ENCODE peak calls at places on chromosomes 7 and 10, in eight cellular contexts. W is K562, X is GM23338, P is Panc1, J is HepG2, I is HCT116, U is upper lobe of left lung, G is GM12878. B is an unnamed sample.

GRCh38 chr10:73509695-73510094 is 13.9 kb upstream of the PPP3CB start:
- ATAC-seq in W (no peak), X (no peak), P (no peak), J (no peak), I (no peak), U (no peak), G (no peak), B (no peak)

GRCh38 chr7:43522406-43523156 is 60.3 kb upstream of the STK17A start:
- ATAC-seq in W (no peak), X (no peak), P (no peak), J (peak), I (no peak), U (no peak), G (no peak), B (no peak)

GRCh38 chr7:24356758-24357386 is 72.9 kb downstream of the NPY start:
- ATAC-seq in W (no peak), X (no peak), P (no peak), J (no peak), I (no peak), U (no peak), G (peak), B (no peak)

GRCh38 chr10:6320320-6321010 is 117.7 kb downstream of the PFKFB3 start:
- ATAC-seq in W (no peak), X (no peak), P (no peak), J (no peak), I (no peak), U (no peak), G (peak), B (no peak)

GRCh38 chr10:44180321-44181154 is 204.4 kb downstream of the CXCL12 start:
- ATAC-seq in W (no peak), X (no peak), P (no peak), J (no peak), I (no peak), U (no peak), G (no peak), B (peak)

GRCh38 chr10:43222296-43222695 is 44.6 kb downstream of the RASGEF1A start:
- ATAC-seq in W (no peak), X (no peak), P (no peak), J (no peak), I (no peak), U (no peak), G (no peak), B (no peak)

GRCh38 chr7:118153551-118154177 is 30.3 kb upstream of the LSM8 start:
- ATAC-seq in W (peak), X (no peak), P (no peak), J (no peak), I (peak), U (no peak), G (peak), B (no peak)

GRCh38 chr7:38309555-38309954 is 36.1 kb upstream of the TARP start:
- ATAC-seq in W (no peak), X (no peak), P (no peak), J (no peak), I (no peak), U (no peak), G (no peak), B (no peak)

GRCh38 chr10:126919426-126919825 is 14.2 kb downstream of the DOCK1 start:
- ATAC-seq in W (no peak), X (no peak), P (no peak), J (no peak), I (no peak), U (no peak), G (no peak), B (peak)

GRCh38 chr10:88113232-88113631 is 249.8 kb downstream of the PTEN start:
- ATAC-seq in W (no peak), X (no peak), P (no peak), J (no peak), I (no peak), U (no peak), G (peak), B (no peak)

GRCh38 chr10:95401704-95402469 is 111.1 kb upstream of the PDLIM1 start:
- ATAC-seq in W (no peak), X (no peak), P (no peak), J (no peak), I (peak), U (no peak), G (no peak), B (no peak)

GRCh38 chr7:20224005-20224404 is 6.8 kb upstream of the MACC1 start:
- ATAC-seq in W (no peak), X (no peak), P (no peak), J (no peak), I (no peak), U (no peak), G (no peak), B (no peak)

GRCh38 chr7:98740643-98741042 is 123.6 kb downstream of the NPTX2 start:
- ATAC-seq in W (no peak), X (no peak), P (no peak), J (no peak), I (no peak), U (no peak), G (no peak), B (no peak)

GRCh38 chr7:94344826-94345225 is 49.9 kb upstream of the COL1A2 start:
- ATAC-seq in W (no peak), X (no peak), P (no peak), J (no peak), I (no peak), U (no peak), G (no peak), B (no peak)

GRCh38 chr7:94351703-94352102 is 43.0 kb upstream of the COL1A2 start:
- ATAC-seq in W (no peak), X (no peak), P (no peak), J (no peak), I (no peak), U (no peak), G (peak), B (no peak)

GRCh38 chr7:94345907-94346306 is 48.8 kb upstream of the COL1A2 start:
- ATAC-seq in W (no peak), X (no peak), P (no peak), J (no peak), I (no peak), U (no peak), G (no peak), B (no peak)

GRCh38 chr7:94350729-94351128 is 44.0 kb upstream of the COL1A2 start:
- ATAC-seq in W (no peak), X (no peak), P (no peak), J (no peak), I (no peak), U (no peak), G (no peak), B (no peak)

DNA sequence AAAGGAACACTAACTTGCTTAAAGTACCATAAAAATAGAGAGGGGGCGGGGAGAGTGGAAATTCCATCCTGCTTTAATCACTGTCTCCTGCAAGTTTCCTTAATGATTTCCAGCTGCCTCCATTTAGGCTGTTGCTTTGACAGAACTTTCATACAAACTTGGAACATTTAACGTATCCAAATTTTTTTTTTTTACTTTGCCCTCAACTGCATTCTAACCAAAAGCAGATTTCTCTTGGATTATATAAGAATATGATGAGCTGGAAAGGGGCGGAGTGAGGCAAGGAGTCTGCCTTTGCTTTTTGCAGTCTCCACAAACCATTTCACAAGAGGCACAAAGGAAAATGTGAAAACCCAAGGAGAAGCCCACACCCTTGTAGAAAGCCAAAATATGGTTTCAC is 46.6 kb upstream of the COL1A2 start:
- ATAC-seq in W (no peak), X (no peak), P (no peak), J (no peak), I (no peak), U (no peak), G (no peak), B (peak)
- TF ChIP-seq POLR2AphosphoS5 in W (no peak), X (no peak), P (no peak), J (no peak), I (no peak), U (no peak), G (no peak), B (peak)

GRCh38 chr10:118725784-118726507 is 28.8 kb downstream of the CACUL1 start:
- ATAC-seq in W (no peak), X (no peak), P (peak), J (no peak), I (no peak), U (no peak), G (no peak), B (peak)
- TF ChIP-seq POLR2AphosphoS5 in W (no peak), X (no peak), P (no peak), J (no peak), I (no peak), U (no peak), G (no peak), B (no peak)

GRCh38 chr10:78218833-78219490 is 185.3 kb downstream of the RPS24 start:
- ATAC-seq in W (no peak), X (no peak), P (no peak), J (no peak), I (no peak), U (no peak), G (no peak), B (no peak)

GRCh38 chr10:78212134-78212785 is 178.6 kb downstream of the RPS24 start:
- ATAC-seq in W (peak), X (no peak), P (no peak), J (peak), I (no peak), U (no peak), G (no peak), B (no peak)

GRCh38 chr10:78214931-78215330 is 181.3 kb downstream of the RPS24 start:
- ATAC-seq in W (no peak), X (no peak), P (no peak), J (no peak), I (no peak), U (no peak), G (no peak), B (peak)

GRCh38 chr10:78212786-78213175 is 179.1 kb downstream of the RPS24 start:
- ATAC-seq in W (no peak), X (no peak), P (no peak), J (no peak), I (no peak), U (no peak), G (no peak), B (no peak)

DNA sequence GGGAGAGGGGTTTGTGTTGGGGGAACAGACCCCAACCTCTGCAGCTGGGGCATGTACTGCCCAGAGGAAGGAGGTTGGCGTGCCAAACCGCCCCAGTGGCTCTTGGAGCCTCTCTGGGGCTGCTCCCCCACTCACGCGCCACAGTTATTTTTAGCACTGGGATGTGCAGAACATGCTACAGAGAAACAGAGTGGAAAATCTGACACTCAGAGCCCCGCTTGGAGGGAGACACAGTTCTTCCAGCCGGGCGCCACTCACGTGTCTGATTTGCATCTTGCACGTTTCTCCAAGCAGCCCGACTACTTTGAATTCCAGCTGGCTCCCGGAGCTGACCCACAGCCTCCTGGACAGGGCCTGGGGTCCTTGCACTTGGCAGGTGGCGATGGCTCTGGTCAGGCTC is 182.0 kb downstream of the RPS24 start:
- ATAC-seq in W (no peak), X (no peak), P (no peak), J (no peak), I (no peak), U (no peak), G (no peak), B (peak)
- TF ChIP-seq POLR2AphosphoS5 in W (no peak), X (no peak), P (no peak), J (no peak), I (no peak), U (no peak), G (no peak), B (peak)

DNA sequence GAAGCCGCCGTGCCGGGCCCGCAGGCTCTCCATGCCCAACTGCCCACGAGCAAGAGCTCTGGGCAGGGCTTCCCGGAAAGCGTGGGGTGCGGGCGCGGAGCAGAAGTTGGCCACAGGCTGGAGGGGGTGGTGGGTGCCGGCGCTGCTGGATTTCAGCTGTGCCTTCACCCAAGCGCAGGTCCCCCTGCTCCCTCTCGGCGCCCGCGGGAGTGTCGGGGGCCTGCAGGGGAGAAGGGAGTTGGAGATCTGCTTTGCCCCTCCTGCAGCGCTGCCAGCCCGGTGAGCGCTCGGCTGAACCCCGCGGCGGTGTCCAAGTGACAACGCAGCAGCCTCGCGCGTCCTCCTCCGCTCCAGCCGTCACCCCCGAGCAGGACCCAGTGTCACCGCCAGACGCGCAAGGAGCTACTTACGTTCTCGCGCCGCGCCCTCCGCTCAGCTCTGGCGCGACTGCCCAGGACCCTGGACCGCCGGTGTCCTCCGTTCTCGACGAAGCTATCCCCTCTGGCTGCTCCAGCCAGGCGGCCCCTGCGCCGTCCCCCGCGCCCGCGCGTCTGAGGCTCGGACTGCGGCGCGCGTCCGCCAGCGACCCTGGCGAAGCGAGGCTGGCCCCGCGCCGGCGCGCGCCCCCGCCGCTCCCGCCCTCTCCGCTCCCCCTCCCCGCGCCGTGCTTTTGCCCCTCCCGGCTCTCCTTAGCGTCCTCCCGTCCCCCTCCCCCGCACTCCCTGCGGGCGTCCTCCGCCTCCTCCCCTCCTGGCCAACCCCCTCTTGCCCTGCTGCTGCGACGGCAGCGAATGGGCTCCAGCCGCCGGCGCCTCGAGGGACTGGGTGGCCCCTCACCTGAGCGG is at the start of gene NRCAM:
- ATAC-seq in W (peak), X (peak), P (peak), J (peak), I (no peak), U (no peak), G (peak), B (peak)
- TF ChIP-seq POLR2AphosphoS5 in W (no peak), X (peak), P (no peak), J (no peak), I (no peak), U (no peak), G (no peak), B (no peak)

DNA sequence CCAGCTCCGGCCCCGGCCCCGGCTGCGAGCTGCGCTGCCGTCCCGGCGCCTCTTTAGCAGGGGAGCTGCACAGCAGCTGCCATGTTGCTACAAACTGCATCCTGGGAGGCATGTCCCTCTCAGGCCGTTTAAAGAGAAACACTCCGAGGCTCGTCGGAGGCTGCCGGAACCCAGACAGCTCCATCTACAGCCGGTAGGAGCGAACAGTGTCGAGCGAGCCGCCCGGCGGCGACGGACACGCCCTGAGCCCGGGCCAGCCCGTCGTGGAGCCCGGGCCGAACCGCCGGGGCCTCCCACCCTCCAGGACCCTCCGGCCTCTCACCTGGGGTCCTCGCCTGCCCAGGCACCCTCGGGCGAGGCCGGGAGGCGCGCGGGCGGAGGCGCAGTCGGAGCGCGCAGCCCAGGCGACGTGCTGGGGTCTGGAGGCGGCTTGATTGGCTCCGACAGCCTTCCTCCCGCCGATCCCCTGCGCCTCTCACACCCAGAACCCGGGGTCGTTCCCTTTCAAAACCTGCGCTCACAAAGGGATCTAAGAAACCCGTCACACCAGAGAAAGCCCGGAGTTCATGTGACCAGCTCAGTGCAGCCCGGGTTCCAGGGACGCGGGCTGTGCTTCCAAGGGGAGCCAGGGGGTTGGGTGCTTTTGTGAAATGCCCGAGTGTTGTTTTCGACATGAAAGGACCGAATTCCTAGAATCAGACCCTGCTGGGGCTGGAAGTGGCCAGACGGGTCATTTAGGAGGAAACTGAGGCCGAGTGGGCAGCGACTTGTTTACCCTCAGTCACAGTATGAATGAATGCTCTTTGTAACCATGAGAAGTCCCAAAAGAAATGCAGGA is at the start of gene ZNF777:
- ATAC-seq in W (peak), X (peak), P (peak), J (peak), I (peak), U (peak), G (peak), B (peak)
- TF ChIP-seq POLR2AphosphoS5 in W (peak), X (peak), P (peak), J (peak), I (peak), U (no peak), G (peak), B (peak)

DNA sequence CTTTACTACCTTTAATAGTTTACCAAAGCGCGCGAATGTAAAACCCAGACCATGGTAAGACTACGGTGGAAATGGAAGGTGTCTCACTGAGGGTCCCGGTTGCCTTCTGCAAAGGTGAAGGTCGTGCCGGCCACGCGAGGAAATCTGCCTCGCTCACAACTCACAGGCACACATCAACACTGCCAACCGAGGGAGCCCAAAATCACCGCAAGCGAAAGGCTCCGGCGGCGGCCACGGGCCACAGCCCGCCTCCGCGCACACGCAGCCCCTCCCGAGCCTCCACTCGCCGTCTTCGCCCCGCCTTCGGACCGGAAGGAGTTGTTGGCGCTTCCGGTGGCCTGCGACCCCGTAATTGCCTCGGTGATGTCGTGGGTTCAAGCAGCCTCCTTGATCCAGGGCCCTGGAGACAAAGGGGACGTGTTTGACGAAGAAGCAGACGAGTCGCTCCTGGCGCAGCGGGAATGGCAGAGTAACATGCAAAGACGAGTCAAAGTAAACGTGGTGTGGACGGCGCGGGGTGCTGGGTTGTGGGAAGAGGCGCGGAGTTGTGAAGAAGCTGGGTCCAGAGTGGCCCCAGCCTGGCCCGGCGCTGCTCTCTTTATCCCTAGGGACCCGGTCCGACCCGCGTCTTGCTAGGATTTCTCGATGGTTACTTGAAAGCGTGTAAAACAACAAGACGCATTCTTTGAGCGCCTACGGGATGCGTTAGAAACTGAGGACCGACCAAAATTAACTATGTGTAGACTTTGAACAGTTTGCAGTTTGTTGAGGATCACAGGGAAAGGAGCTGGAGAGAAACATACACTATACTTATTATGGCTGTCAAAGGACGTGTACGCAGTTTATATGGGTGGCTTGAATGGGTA is at the start of gene YAE1:
- ATAC-seq in W (peak), X (peak), P (peak), J (peak), I (peak), U (peak), G (peak), B (peak)
- TF ChIP-seq POLR2AphosphoS5 in W (peak), X (peak), P (peak), J (peak), I (peak), U (peak), G (peak), B (peak)

GRCh38 chr7:100546129-100546867 is 7.3 kb downstream of the AGFG2 start:
- ATAC-seq in W (peak), X (no peak), P (peak), J (peak), I (peak), U (peak), G (peak), B (peak)

GRCh38 chr7:100544949-100545635 is 6.1 kb downstream of the AGFG2 start:
- ATAC-seq in W (no peak), X (no peak), P (peak), J (peak), I (peak), U (peak), G (peak), B (peak)

GRCh38 chr7:100546868-100547800 is 8.1 kb downstream of the AGFG2 start:
- ATAC-seq in W (peak), X (no peak), P (no peak), J (no peak), I (no peak), U (no peak), G (peak), B (no peak)

GRCh38 chr7:100544386-100544785 is 5.4 kb downstream of the AGFG2 start:
- ATAC-seq in W (no peak), X (no peak), P (no peak), J (no peak), I (no peak), U (no peak), G (no peak), B (no peak)

GRCh38 chr7:100545636-100546128 is 6.7 kb downstream of the AGFG2 start:
- ATAC-seq in W (peak), X (peak), P (peak), J (peak), I (peak), U (peak), G (peak), B (peak)
- TF ChIP-seq POLR2AphosphoS5 in W (no peak), X (no peak), P (no peak), J (peak), I (peak), U (no peak), G (peak), B (peak)

B was measured in gastroesophageal sphincter.